ENCODE peak calls at places on chromosome 16, in eight cellular contexts. E, I, O, H, P, J, K and X are unnamed samples.
A peak's percentile ranks its signal among the peaks of the same experiment; 100 is the strongest.

GRCh38 chr16:11056090-11056988 is 112.0 kb downstream of the CLEC16A start:
- DNase-seq in E (no peak), I (no peak), O (no peak), H (no peak), P (no peak), J (no peak), K (no peak), X (no peak)

GRCh38 chr16:49000594-49000993 is 281.0 kb downstream of the CBLN1 start:
- DNase-seq in E (no peak), I (no peak), O (no peak), H (no peak), P (no peak), J (no peak), K (no peak), X (no peak)

GRCh38 chr16:88387941-88388627 is 5.3 kb downstream of the ZNF469 start:
- DNase-seq in E (no peak), I (peak; percentile 80), O (no peak), H (no peak), P (no peak), J (no peak), K (no peak), X (no peak)

GRCh38 chr16:10765772-10766171 is 22.1 kb downstream of the NUBP1 start:
- DNase-seq in E (no peak), I (no peak), O (no peak), H (no peak), P (no peak), J (no peak), K (no peak), X (no peak)

GRCh38 chr16:85323230-85323960 is 211.1 kb upstream of the CIBAR2 start:
- DNase-seq in E (no peak), I (no peak), O (no peak), H (no peak), P (no peak), J (no peak), K (no peak), X (no peak)

GRCh38 chr16:73047221-73047535 is 750 bp downstream of the ZFHX3 start:
- DNase-seq in E (no peak), I (no peak), O (no peak), H (no peak), P (no peak), J (no peak), K (no peak), X (no peak)

GRCh38 chr16:15704545-15704987 is 54.5 kb downstream of the NDE1 start:
- DNase-seq in E (peak; percentile 82), I (peak; percentile 85), O (no peak), H (peak; percentile 66), P (peak; percentile 90), J (peak; percentile 77), K (no peak), X (peak; percentile 52)

GRCh38 chr16:66485361-66485760 is 58.3 kb downstream of the BEAN1 start:
- DNase-seq in E (no peak), I (no peak), O (no peak), H (no peak), P (peak; percentile 49), J (no peak), K (no peak), X (no peak)

GRCh38 chr16:70162041-70162451 is 11.5 kb upstream of the CLEC18C start:
- DNase-seq in E (no peak), I (no peak), O (no peak), H (no peak), P (peak; percentile 57), J (peak; percentile 5), K (no peak), X (no peak)

GRCh38 chr16:27267037-27267677 is 1.4 kb downstream of the NSMCE1 start:
- DNase-seq in E (no peak), I (no peak), O (no peak), H (no peak), P (peak; percentile 47), J (no peak), K (no peak), X (no peak)

GRCh38 chr16:68802190-68802589 is 41.1 kb upstream of the TANGO6 start:
- DNase-seq in E (no peak), I (no peak), O (no peak), H (no peak), P (no peak), J (no peak), K (no peak), X (no peak)

GRCh38 chr16:57620316-57621231 is 7.9 kb upstream of the ADGRG1 start:
- DNase-seq in E (peak; percentile 5), I (peak; percentile 71), O (no peak), H (no peak), P (no peak), J (no peak), K (no peak), X (no peak)

GRCh38 chr16:74563828-74564263 is 43.1 kb downstream of the GLG1 start:
- DNase-seq in E (no peak), I (no peak), O (no peak), H (no peak), P (no peak), J (no peak), K (no peak), X (no peak)

GRCh38 chr16:57893559-57894389 is 77.2 kb downstream of the CNGB1 start:
- DNase-seq in E (no peak), I (no peak), O (no peak), H (no peak), P (no peak), J (no peak), K (no peak), X (no peak)

GRCh38 chr16:83501481-83501880 is 306.3 kb upstream of the HSBP1 start:
- DNase-seq in E (no peak), I (no peak), O (no peak), H (no peak), P (no peak), J (no peak), K (no peak), X (no peak)

GRCh38 chr16:88309174-88309904 is 73.4 kb upstream of the ZNF469 start:
- DNase-seq in E (no peak), I (no peak), O (no peak), H (no peak), P (no peak), J (no peak), K (no peak), X (no peak)

GRCh38 chr16:82311528-82311927 is 141.5 kb upstream of the MPHOSPH6 start:
- DNase-seq in E (no peak), I (no peak), O (no peak), H (no peak), P (no peak), J (no peak), K (no peak), X (no peak)

GRCh38 chr16:65781363-65781762 is 585.1 kb upstream of the CDH5 start:
- DNase-seq in E (no peak), I (no peak), O (no peak), H (no peak), P (no peak), J (no peak), K (no peak), X (no peak)

GRCh38 chr16:66406534-66407368 is 20.3 kb upstream of the BEAN1 start:
- DNase-seq in E (peak; percentile 85), I (peak; percentile 93), O (peak; percentile 71), H (peak; percentile 82), P (peak; percentile 98), J (peak; percentile 90), K (peak; percentile 43), X (peak; percentile 60)

GRCh38 chr16:85366031-85366763 is 246.9 kb upstream of the GSE1 start:
- DNase-seq in E (no peak), I (no peak), O (no peak), H (no peak), P (no peak), J (no peak), K (no peak), X (no peak)

GRCh38 chr16:88815901-88816589 is 4.3 kb upstream of the APRT start:
- DNase-seq in E (no peak), I (peak; percentile 63), O (no peak), H (peak; percentile 27), P (peak; percentile 85), J (peak; percentile 64), K (no peak), X (peak; percentile 28)